ENCODE peak calls at places on chromosomes 4 and X, in five cellular contexts. P is IMR-90, R is heart right ventricle, K is MCF 10A, T is WTC11. N is an unnamed sample.
A peak's percentile ranks its signal among the peaks of the same experiment; 100 is the strongest.

GRCh38 chr4:70515342-70516245 is 2.8 kb upstream of the AMTN start:
- DNase-seq in P (no peak), R (no peak), K (peak; percentile 59), T (no peak), N (no peak)

GRCh38 chrX:44432641-44433040 is 89.2 kb upstream of the EFHC2 start:
- DNase-seq in P (peak; percentile 3), R (no peak), K (no peak), T (no peak), N (no peak)

GRCh38 chr4:118173956-118174355 is 139.7 kb downstream of the NDST3 start:
- DNase-seq in P (peak; percentile 96), R (no peak), K (peak; percentile 65), T (no peak), N (no peak)

GRCh38 chr4:155529197-155529596 is 137.5 kb upstream of the GUCY1A1 start:
- DNase-seq in P (no peak), R (no peak), K (peak; percentile 42), T (peak; percentile 29), N (no peak)

GRCh38 chr4:126627255-126627654 is 1005.5 kb upstream of the INTU start:
- DNase-seq in P (peak; percentile 38), R (no peak), K (peak; percentile 63), T (peak; percentile 29), N (no peak)

GRCh38 chr4:142130636-142131035 is 494.3 kb downstream of the IL15 start:
- DNase-seq in P (no peak), R (no peak), K (no peak), T (no peak), N (no peak)

GRCh38 chr4:124177647-124178425 is 534.7 kb downstream of the ANKRD50 start:
- DNase-seq in P (peak; percentile 91), R (no peak), K (peak; percentile 86), T (no peak), N (no peak)

GRCh38 chr4:8727546-8728510 is 135.3 kb downstream of the CPZ start:
- DNase-seq in P (no peak), R (no peak), K (no peak), T (no peak), N (no peak)

GRCh38 chr4:74549936-74550335 is 105.0 kb downstream of the AREG start:
- DNase-seq in P (peak; percentile 82), R (no peak), K (no peak), T (no peak), N (no peak)

GRCh38 chr4:2217726-2218125 is 24.2 kb downstream of the HAUS3 start:
- DNase-seq in P (peak; percentile 67), R (no peak), K (no peak), T (no peak), N (no peak)

GRCh38 chrX:69117876-69118526 is 47.3 kb downstream of the PJA1 start:
- DNase-seq in P (no peak), R (no peak), K (no peak), T (no peak), N (no peak)

GRCh38 chr4:32454482-32454881 is 1734.3 kb downstream of the PCDH7 start:
- DNase-seq in P (no peak), R (no peak), K (no peak), T (no peak), N (no peak)

GRCh38 chr4:152971053-152971452 is 34.9 kb downstream of the FHDC1 start:
- DNase-seq in P (no peak), R (no peak), K (no peak), T (no peak), N (no peak)

GRCh38 chrX:19814778-19815177 is 72.6 kb downstream of the SH3KBP1 start:
- DNase-seq in P (no peak), R (no peak), K (no peak), T (no peak), N (no peak)

GRCh38 chr4:8854866-8855265 is 16.8 kb downstream of the HMX1 start:
- DNase-seq in P (peak; percentile 24), R (no peak), K (peak; percentile 26), T (no peak), N (no peak)

GRCh38 chrX:47091149-47091775 is 13.0 kb downstream of the RGN start:
- DNase-seq in P (peak; percentile 18), R (no peak), K (no peak), T (no peak), N (no peak)

GRCh38 chr4:57131849-57132745 is 21.9 kb upstream of the IGFBP7 start:
- DNase-seq in P (peak; percentile 24), R (no peak), K (no peak), T (peak; percentile 24), N (no peak)

GRCh38 chr4:109184421-109184956 is 118.0 kb downstream of the COL25A1 start:
- DNase-seq in P (no peak), R (peak; percentile 21), K (no peak), T (no peak), N (no peak)

GRCh38 chr4:114558446-114559020 is 40.1 kb upstream of the UGT8 start:
- DNase-seq in P (no peak), R (no peak), K (peak; percentile 43), T (no peak), N (no peak)

GRCh38 chrX:291411-291901 is 10.3 kb downstream of the PLCXD1 start:
- DNase-seq in P (no peak), R (no peak), K (no peak), T (no peak), N (no peak)

GRCh38 chrX:115679460-115679859 is 118.5 kb downstream of the PLS3 start:
- DNase-seq in P (peak; percentile 39), R (no peak), K (peak; percentile 52), T (no peak), N (no peak)

GRCh38 chr4:156191382-156191781 is 237.7 kb upstream of the CTSO start:
- DNase-seq in P (no peak), R (no peak), K (no peak), T (no peak), N (no peak)

GRCh38 chr4:3856604-3857204 is 90.5 kb downstream of the ADRA2C start:
- DNase-seq in P (no peak), R (no peak), K (no peak), T (no peak), N (no peak)

GRCh38 chrX:70774223-70774622 is 134.3 kb downstream of the TEX11 start:
- DNase-seq in P (no peak), R (no peak), K (no peak), T (no peak), N (no peak)

GRCh38 chr4:113478032-113478431 is 283.5 kb downstream of the CAMK2D start:
- DNase-seq in P (no peak), R (no peak), K (no peak), T (no peak), N (no peak)

GRCh38 chrX:118254611-118255010 is 91.3 kb upstream of the WDR44 start:
- DNase-seq in P (peak; percentile 57), R (no peak), K (peak; percentile 57), T (peak; percentile 58), N (peak; percentile 71)

GRCh38 chr4:182898479-182898799 is 18.7 kb downstream of the DCTD start:
- DNase-seq in P (no peak), R (no peak), K (no peak), T (no peak), N (no peak)

GRCh38 chr4:176063718-176064117 is 1.9 kb upstream of the WDR17 start:
- DNase-seq in P (no peak), R (no peak), K (no peak), T (no peak), N (no peak)
- TF ChIP-seq CTCF in P (no peak), R (no peak), K (no peak), T (no peak), N (no peak)

GRCh38 chr4:81378398-81378797 is 93.3 kb downstream of the RASGEF1B start:
- DNase-seq in P (no peak), R (no peak), K (no peak), T (no peak), N (no peak)

GRCh38 chr4:81377231-81377630 is 94.5 kb downstream of the RASGEF1B start:
- DNase-seq in P (no peak), R (no peak), K (no peak), T (no peak), N (no peak)

GRCh38 chr4:81376720-81377119 is 95.0 kb downstream of the RASGEF1B start:
- DNase-seq in P (no peak), R (no peak), K (no peak), T (no peak), N (no peak)

GRCh38 chr4:81380364-81380853 is 91.3 kb downstream of the RASGEF1B start:
- DNase-seq in P (no peak), R (no peak), K (no peak), T (no peak), N (no peak)

GRCh38 chr4:81375745-81376144 is 96.0 kb downstream of the RASGEF1B start:
- DNase-seq in P (no peak), R (no peak), K (no peak), T (peak; percentile 60), N (no peak)
- TF ChIP-seq CTCF in P (no peak), R (no peak), K (no peak), T (peak; percentile 11), N (no peak)

DNA sequence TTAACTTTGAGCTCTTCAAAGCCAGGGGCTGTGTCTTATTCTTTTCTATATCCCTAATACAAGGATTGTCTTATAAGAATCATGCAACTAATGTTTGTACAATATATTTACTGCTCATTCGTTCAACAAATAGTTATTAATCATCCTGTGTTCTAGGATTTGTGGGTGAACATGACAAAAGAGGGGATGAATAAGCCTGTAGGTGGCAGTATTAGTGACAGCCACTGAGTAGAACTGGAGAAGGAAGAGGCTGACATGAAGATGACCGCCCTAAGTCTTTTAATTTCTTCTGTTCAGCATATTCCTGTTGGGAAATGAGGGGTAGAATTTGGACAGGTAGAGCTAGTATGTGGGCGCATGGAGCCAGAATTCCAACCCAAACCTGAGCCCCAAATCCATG is 11.9 kb upstream of the LINC00632 start:
- DNase-seq in P (no peak), R (no peak), K (no peak), T (no peak), N (no peak)
- TF ChIP-seq CTCF in P (no peak), R (peak; percentile 29), K (no peak), T (no peak), N (peak; percentile 13)

DNA sequence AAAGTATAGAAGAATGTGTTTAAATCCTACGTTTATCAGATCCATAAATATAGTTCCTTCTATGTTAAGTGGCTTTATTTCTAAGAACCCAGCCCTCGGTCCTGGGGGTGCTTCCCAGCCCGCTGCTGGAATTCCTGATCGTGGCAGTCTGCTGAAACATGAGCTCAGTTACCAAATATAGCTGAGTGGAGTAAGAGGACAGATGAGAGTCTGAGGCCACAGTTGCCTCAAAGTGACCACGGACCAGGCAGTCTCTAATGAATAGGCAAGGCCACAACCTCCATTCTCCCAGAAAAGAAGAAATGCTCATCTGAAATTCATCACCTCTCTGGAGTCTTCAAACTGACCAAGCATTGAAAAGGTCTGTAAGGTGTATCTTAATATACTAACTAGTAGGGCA is at the start of gene PALLD:
- DNase-seq in P (peak; percentile 60), R (peak; percentile 35), K (no peak), T (no peak), N (peak; percentile 5)
- TF ChIP-seq CTCF in P (no peak), R (no peak), K (no peak), T (no peak), N (no peak)

GRCh38 chrX:151713859-151714258 is 2.0 kb upstream of the FATE1 start:
- DNase-seq in P (no peak), R (no peak), K (peak; percentile 47), T (peak; percentile 60), N (peak; percentile 48)
- TF ChIP-seq CTCF in P (peak; percentile 25), R (peak; percentile 58), K (peak; percentile 33), T (peak; percentile 39), N (peak; percentile 29)

N was measured in nephron progenitor cell.